ENCODE peak calls at places on chromosomes 11 and 22, in ten cellular contexts. One of them, this sample, is unnamed.

GRCh38 chr11:110778351-110778750 is 66.1 kb upstream of the ARHGAP20 start:
- DNase-seq in Calu3: no peak
- DNase-seq in stimulated activated CD4-positive, alpha-beta T cell treated with anti-CD3 and anti-CD28 coated beads, Interleukin-2, amount 100 ng/mL, for 48 hours: no peak
- DNase-seq in adipocyte: no peak
- DNase-seq in stimulated activated naive B cell treated with anti-CD40 and anti-IgM and Interleukin-4, amounts not matched to agents 10 μg/mL and 1 μg/mL and 100 μg/mL, for 72 hours: no peak
- DNase-seq in upper lobe of right lung: no peak
- DNase-seq in NT2/D1: no peak
- DNase-seq in putamen: no peak
- DNase-seq in NCI-H460: no peak
- DNase-seq in mucosa of descending colon: no peak
- DNase-seq in this sample: no peak

GRCh38 chr11:57358991-57359390 is 20.8 kb downstream of the P2RX3 start:
- DNase-seq in stimulated activated naive B cell treated with anti-CD40 and anti-IgM and Interleukin-4, amounts not matched to agents 10 μg/mL and 1 μg/mL and 100 μg/mL, for 72 hours: no peak
- DNase-seq in mucosa of descending colon: no peak
- DNase-seq in Calu3: no peak
- DNase-seq in upper lobe of right lung: peak
- DNase-seq in NT2/D1: no peak
- DNase-seq in adipocyte: no peak
- DNase-seq in stimulated activated CD4-positive, alpha-beta T cell treated with anti-CD3 and anti-CD28 coated beads, Interleukin-2, amount 100 ng/mL, for 48 hours: no peak
- DNase-seq in putamen: no peak
- DNase-seq in NCI-H460: no peak
- DNase-seq in this sample: no peak

GRCh38 chr11:131668867-131669780 is 298.7 kb downstream of the NTM start:
- DNase-seq in stimulated activated CD4-positive, alpha-beta T cell treated with anti-CD3 and anti-CD28 coated beads, Interleukin-2, amount 100 ng/mL, for 48 hours: peak
- DNase-seq in NCI-H460: peak
- DNase-seq in mucosa of descending colon: peak
- DNase-seq in NT2/D1: peak
- DNase-seq in stimulated activated naive B cell treated with anti-CD40 and anti-IgM and Interleukin-4, amounts not matched to agents 10 μg/mL and 1 μg/mL and 100 μg/mL, for 72 hours: no peak
- DNase-seq in Calu3: peak
- DNase-seq in putamen: peak
- DNase-seq in adipocyte: peak
- DNase-seq in upper lobe of right lung: no peak
- DNase-seq in this sample: no peak

GRCh38 chr11:72203163-72203562 is 11.2 kb downstream of the FOLR1 start:
- DNase-seq in putamen: no peak
- DNase-seq in stimulated activated CD4-positive, alpha-beta T cell treated with anti-CD3 and anti-CD28 coated beads, Interleukin-2, amount 100 ng/mL, for 48 hours: no peak
- DNase-seq in stimulated activated naive B cell treated with anti-CD40 and anti-IgM and Interleukin-4, amounts not matched to agents 10 μg/mL and 1 μg/mL and 100 μg/mL, for 72 hours: no peak
- DNase-seq in adipocyte: no peak
- DNase-seq in NCI-H460: no peak
- DNase-seq in mucosa of descending colon: no peak
- DNase-seq in NT2/D1: no peak
- DNase-seq in upper lobe of right lung: no peak
- DNase-seq in Calu3: no peak
- DNase-seq in this sample: no peak

GRCh38 chr22:29308791-29309262 is 2.4 kb downstream of the GAS2L1 start:
- DNase-seq in stimulated activated naive B cell treated with anti-CD40 and anti-IgM and Interleukin-4, amounts not matched to agents 10 μg/mL and 1 μg/mL and 100 μg/mL, for 72 hours: no peak
- DNase-seq in NT2/D1: no peak
- DNase-seq in stimulated activated CD4-positive, alpha-beta T cell treated with anti-CD3 and anti-CD28 coated beads, Interleukin-2, amount 100 ng/mL, for 48 hours: no peak
- DNase-seq in putamen: no peak
- DNase-seq in NCI-H460: no peak
- DNase-seq in adipocyte: peak
- DNase-seq in mucosa of descending colon: no peak
- DNase-seq in upper lobe of right lung: no peak
- DNase-seq in Calu3: no peak
- DNase-seq in this sample: peak

GRCh38 chr11:79570104-79570503 is 129.3 kb upstream of the TENM4 start:
- DNase-seq in Calu3: no peak
- DNase-seq in mucosa of descending colon: no peak
- DNase-seq in putamen: no peak
- DNase-seq in stimulated activated CD4-positive, alpha-beta T cell treated with anti-CD3 and anti-CD28 coated beads, Interleukin-2, amount 100 ng/mL, for 48 hours: no peak
- DNase-seq in NT2/D1: no peak
- DNase-seq in adipocyte: no peak
- DNase-seq in stimulated activated naive B cell treated with anti-CD40 and anti-IgM and Interleukin-4, amounts not matched to agents 10 μg/mL and 1 μg/mL and 100 μg/mL, for 72 hours: no peak
- DNase-seq in upper lobe of right lung: no peak
- DNase-seq in NCI-H460: no peak
- DNase-seq in this sample: no peak

GRCh38 chr11:130635937-130636336 is 187.5 kb downstream of the ADAMTS15 start:
- DNase-seq in stimulated activated naive B cell treated with anti-CD40 and anti-IgM and Interleukin-4, amounts not matched to agents 10 μg/mL and 1 μg/mL and 100 μg/mL, for 72 hours: no peak
- DNase-seq in putamen: no peak
- DNase-seq in NCI-H460: no peak
- DNase-seq in adipocyte: no peak
- DNase-seq in upper lobe of right lung: no peak
- DNase-seq in mucosa of descending colon: no peak
- DNase-seq in Calu3: no peak
- DNase-seq in stimulated activated CD4-positive, alpha-beta T cell treated with anti-CD3 and anti-CD28 coated beads, Interleukin-2, amount 100 ng/mL, for 48 hours: no peak
- DNase-seq in NT2/D1: no peak
- DNase-seq in this sample: no peak

GRCh38 chr22:49462795-49463194 is 364.9 kb downstream of the BRD1 start:
- DNase-seq in adipocyte: no peak
- DNase-seq in mucosa of descending colon: no peak
- DNase-seq in putamen: no peak
- DNase-seq in NCI-H460: no peak
- DNase-seq in stimulated activated naive B cell treated with anti-CD40 and anti-IgM and Interleukin-4, amounts not matched to agents 10 μg/mL and 1 μg/mL and 100 μg/mL, for 72 hours: no peak
- DNase-seq in upper lobe of right lung: no peak
- DNase-seq in NT2/D1: no peak
- DNase-seq in Calu3: no peak
- DNase-seq in stimulated activated CD4-positive, alpha-beta T cell treated with anti-CD3 and anti-CD28 coated beads, Interleukin-2, amount 100 ng/mL, for 48 hours: no peak
- DNase-seq in this sample: no peak

GRCh38 chr11:106137061-106137460 is 59.6 kb downstream of the AASDHPPT start:
- DNase-seq in stimulated activated naive B cell treated with anti-CD40 and anti-IgM and Interleukin-4, amounts not matched to agents 10 μg/mL and 1 μg/mL and 100 μg/mL, for 72 hours: no peak
- DNase-seq in mucosa of descending colon: no peak
- DNase-seq in stimulated activated CD4-positive, alpha-beta T cell treated with anti-CD3 and anti-CD28 coated beads, Interleukin-2, amount 100 ng/mL, for 48 hours: no peak
- DNase-seq in NT2/D1: no peak
- DNase-seq in adipocyte: peak
- DNase-seq in putamen: no peak
- DNase-seq in upper lobe of right lung: no peak
- DNase-seq in Calu3: no peak
- DNase-seq in NCI-H460: no peak
- DNase-seq in this sample: peak

GRCh38 chr11:32081129-32081641 is 9.7 kb upstream of the RCN1 start:
- DNase-seq in mucosa of descending colon: no peak
- DNase-seq in NCI-H460: no peak
- DNase-seq in NT2/D1: no peak
- DNase-seq in stimulated activated CD4-positive, alpha-beta T cell treated with anti-CD3 and anti-CD28 coated beads, Interleukin-2, amount 100 ng/mL, for 48 hours: no peak
- DNase-seq in putamen: no peak
- DNase-seq in adipocyte: no peak
- DNase-seq in upper lobe of right lung: no peak
- DNase-seq in stimulated activated naive B cell treated with anti-CD40 and anti-IgM and Interleukin-4, amounts not matched to agents 10 μg/mL and 1 μg/mL and 100 μg/mL, for 72 hours: no peak
- DNase-seq in Calu3: no peak
- DNase-seq in this sample: peak

GRCh38 chr11:68481579-68482240 is 21.2 kb downstream of the PPP6R3 start:
- DNase-seq in upper lobe of right lung: no peak
- DNase-seq in stimulated activated CD4-positive, alpha-beta T cell treated with anti-CD3 and anti-CD28 coated beads, Interleukin-2, amount 100 ng/mL, for 48 hours: no peak
- DNase-seq in NT2/D1: no peak
- DNase-seq in NCI-H460: no peak
- DNase-seq in putamen: no peak
- DNase-seq in stimulated activated naive B cell treated with anti-CD40 and anti-IgM and Interleukin-4, amounts not matched to agents 10 μg/mL and 1 μg/mL and 100 μg/mL, for 72 hours: no peak
- DNase-seq in mucosa of descending colon: no peak
- DNase-seq in Calu3: no peak
- DNase-seq in adipocyte: no peak
- DNase-seq in this sample: no peak